ENCODE peak calls at places on chromosome 15, in seven cellular contexts. E is aorta, U is right cardiac atrium, B is cardiac fibroblast, V is thyroid gland, M is Panc1, Z is mammary epithelial cell. Q is an unnamed sample.

GRCh38 chr15:80801891-80802680 is 22.9 kb downstream of the CEMIP start:
- DNase-seq in B (peak), M (no peak), Z (no peak), V (no peak), U (peak), E (no peak), Q (no peak)

GRCh38 chr15:23648920-23649515 is 1.4 kb upstream of the MAGEL2 start:
- DNase-seq in Z (no peak), V (peak), M (no peak), E (no peak), B (no peak), U (peak), Q (no peak)

GRCh38 chr15:57743424-57743823 is 36.9 kb downstream of the POLR2M start:
- DNase-seq in E (no peak), U (no peak), M (no peak), B (peak), Z (no peak), V (no peak), Q (no peak)

GRCh38 chr15:22979699-22980188 is 424 bp downstream of the CYFIP1 start:
- DNase-seq in Z (peak), V (peak), E (peak), M (no peak), U (peak), B (no peak), Q (no peak)

GRCh38 chr15:66474140-66474539 is 23.4 kb downstream of the SNAPC5 start:
- DNase-seq in B (no peak), E (no peak), U (no peak), M (no peak), V (no peak), Z (no peak), Q (no peak)

GRCh38 chr15:22786868-22787698 is 639 bp downstream of the NIPA1 start:
- DNase-seq in B (peak), U (peak), M (no peak), V (peak), Z (peak), E (peak), Q (no peak)

GRCh38 chr15:63442080-63442479 is 60.4 kb upstream of the CA12 start:
- DNase-seq in V (no peak), E (no peak), Z (no peak), B (no peak), M (no peak), U (no peak), Q (no peak)

GRCh38 chr15:40279437-40280141 is 3.3 kb downstream of the ANKRD63 start:
- DNase-seq in E (peak), B (peak), U (peak), V (peak), Z (peak), M (peak), Q (no peak)

GRCh38 chr15:67824900-67825879 is at the start of gene SKOR1:
- DNase-seq in V (no peak), B (peak), M (no peak), Z (no peak), U (no peak), E (peak), Q (no peak)

GRCh38 chr15:73295630-73296286 is 73.0 kb downstream of the HCN4 start:
- DNase-seq in E (peak), B (peak), V (no peak), M (no peak), U (no peak), Z (peak), Q (peak)

GRCh38 chr15:78985859-78986470 is 41.1 kb upstream of the CTSH start:
- DNase-seq in M (no peak), V (no peak), E (no peak), Z (no peak), B (no peak), U (no peak), Q (no peak)

GRCh38 chr15:36831125-36831914 is 251.9 kb downstream of the CDIN1 start:
- DNase-seq in U (no peak), V (no peak), M (no peak), E (no peak), Z (peak), B (peak), Q (peak)

GRCh38 chr15:55241895-55242294 is 45.2 kb upstream of the RSL24D1 start:
- DNase-seq in E (no peak), M (no peak), V (no peak), B (peak), U (no peak), Z (no peak), Q (no peak)

GRCh38 chr15:39272901-39273300 is 308.0 kb upstream of the THBS1 start:
- DNase-seq in B (no peak), Z (no peak), E (no peak), V (no peak), U (no peak), M (no peak), Q (no peak)

GRCh38 chr15:39597336-39597735 is 16.5 kb downstream of the THBS1 start:
- DNase-seq in Z (no peak), M (no peak), B (no peak), U (no peak), V (no peak), E (no peak), Q (no peak)

GRCh38 chr15:30065025-30065801 is 17.5 kb upstream of the GOLGA8J start:
- DNase-seq in B (peak), E (no peak), V (peak), U (no peak), M (no peak), Z (peak), Q (peak)

GRCh38 chr15:34185666-34186065 is 24.2 kb downstream of the KATNBL1 start:
- DNase-seq in E (no peak), Z (no peak), V (no peak), U (no peak), B (peak), M (no peak), Q (no peak)

GRCh38 chr15:68543546-68544008 is 35.2 kb upstream of the CORO2B start:
- DNase-seq in M (no peak), E (peak), B (peak), U (peak), V (no peak), Z (no peak), Q (no peak)

GRCh38 chr15:57245130-57245529 is 131.2 kb upstream of the CGNL1 start:
- DNase-seq in Z (no peak), U (no peak), V (no peak), B (no peak), M (no peak), E (no peak), Q (peak)

GRCh38 chr15:64146885-64147681 is 4.4 kb upstream of the SNX22 start:
- DNase-seq in E (no peak), U (peak), M (no peak), V (no peak), B (no peak), Z (no peak), Q (no peak)

GRCh38 chr15:49622561-49622960 is 1.7 kb downstream of the DTWD1 start:
- DNase-seq in B (peak), E (no peak), M (no peak), V (no peak), U (no peak), Z (no peak), Q (no peak)

GRCh38 chr15:65189102-65189740 is 4.1 kb upstream of the CLPX start:
- DNase-seq in B (peak), E (no peak), V (peak), M (peak), Z (peak), U (no peak), Q (peak)

GRCh38 chr15:69557340-69558137 is 104.9 kb downstream of the RPLP1 start:
- DNase-seq in Z (peak), V (peak), M (peak), U (no peak), E (no peak), B (peak), Q (peak)

GRCh38 chr15:62067448-62068044 is 769 bp downstream of the C2CD4A start:
- DNase-seq in B (peak), E (peak), Z (peak), U (peak), M (no peak), V (peak), Q (no peak)

GRCh38 chr15:62164500-62165028 is 521 bp downstream of the C2CD4B start:
- DNase-seq in M (no peak), U (peak), B (peak), V (peak), Z (peak), E (peak), Q (no peak)

GRCh38 chr15:65964792-65965433 is 95.6 kb downstream of the RAB11A start:
- DNase-seq in Z (no peak), U (no peak), V (no peak), B (no peak), M (no peak), E (no peak), Q (no peak)

GRCh38 chr15:80309769-80310384 is 57.9 kb upstream of the CTXND1 start:
- DNase-seq in Z (peak), V (peak), M (no peak), E (no peak), U (no peak), B (peak), Q (no peak)

GRCh38 chr15:25787381-25787780 is 75.7 kb downstream of the ATP10A start:
- DNase-seq in V (no peak), E (peak), B (peak), U (no peak), M (no peak), Z (no peak), Q (no peak)

GRCh38 chr15:89409184-89409992 is 74.8 kb upstream of the POLG start:
- DNase-seq in Z (no peak), V (no peak), B (no peak), M (no peak), U (no peak), E (no peak), Q (no peak)
- H3K4me3 ChIP-seq in Z (no peak), V (no peak), B (no peak), M (no peak), U (no peak), E (no peak), Q (peak)

GRCh38 chr15:100878601-100879000 is 1.0 kb upstream of the ALDH1A3 start:
- DNase-seq in B (no peak), M (no peak), Z (no peak), V (no peak), E (no peak), U (no peak), Q (no peak)
- H3K4me3 ChIP-seq in B (no peak), M (peak), Z (no peak), V (no peak), E (no peak), U (no peak), Q (peak)

GRCh38 chr15:74300057-74300620 is 64.0 kb downstream of the CCDC33 start:
- DNase-seq in E (no peak), U (no peak), M (no peak), Z (no peak), B (no peak), V (no peak), Q (no peak)
- H3K4me3 ChIP-seq in E (no peak), U (no peak), M (no peak), Z (no peak), B (no peak), V (no peak), Q (no peak)

DNA sequence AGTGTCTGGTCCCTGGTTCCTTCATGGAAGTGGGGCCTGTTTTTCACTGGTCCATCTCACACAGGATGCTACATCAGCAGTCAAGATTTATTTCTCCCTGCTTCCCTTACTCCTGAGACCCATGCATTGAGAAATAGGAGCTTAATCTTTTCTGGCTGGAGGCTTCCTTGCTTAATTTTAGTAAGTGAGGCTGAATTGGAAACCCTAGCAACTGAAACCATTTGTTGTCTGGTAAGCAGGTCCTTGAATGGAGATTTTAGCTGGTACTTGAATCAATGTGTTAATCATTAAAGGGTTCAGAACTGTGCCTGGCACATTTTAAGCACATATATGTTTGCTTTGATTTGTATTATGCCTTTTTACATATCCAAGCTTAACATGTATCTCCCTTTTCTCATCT is 20.2 kb upstream of the MEF2A start:
- DNase-seq in V (no peak), M (no peak), Z (no peak), U (no peak), B (no peak), E (no peak), Q (no peak)
- H3K4me3 ChIP-seq in V (no peak), M (no peak), Z (no peak), U (no peak), B (no peak), E (no peak), Q (no peak)

DNA sequence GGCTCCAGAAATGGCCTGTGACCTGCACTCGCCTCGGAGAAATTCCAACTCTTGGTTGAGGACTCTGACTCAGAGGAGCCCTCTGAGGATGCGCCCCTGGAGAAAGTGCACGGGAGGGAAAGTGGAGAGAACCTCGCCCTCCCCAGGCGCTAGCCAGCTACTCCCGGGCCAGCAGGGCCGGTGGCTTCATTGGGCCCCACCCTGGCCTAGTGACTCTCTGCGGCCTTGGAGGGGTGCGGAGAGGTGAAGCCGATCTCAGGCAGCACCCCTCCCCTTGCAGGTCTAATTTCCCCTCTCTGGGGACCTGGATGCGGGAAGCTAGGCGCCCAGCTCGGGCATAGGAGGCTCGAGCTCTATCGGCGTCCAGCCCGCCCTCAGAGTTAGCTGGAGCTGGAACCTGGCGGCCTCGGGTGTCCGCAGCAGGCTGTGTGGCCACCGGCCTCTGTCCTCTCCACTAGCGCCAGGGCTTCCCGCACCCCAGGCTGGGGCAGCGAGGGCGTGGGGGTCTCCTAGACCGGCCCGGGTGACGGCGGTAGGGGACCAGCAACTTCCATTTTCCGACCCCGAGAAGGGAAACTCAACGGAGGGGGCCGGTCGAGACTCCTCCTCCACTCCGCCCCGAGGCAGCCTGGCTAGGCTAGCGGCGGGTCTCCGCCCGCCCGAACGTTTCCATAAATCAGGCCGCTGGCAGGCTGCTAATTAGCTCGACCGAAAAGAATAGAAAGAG is 29.4 kb downstream of the NR2F2 start:
- DNase-seq in B (peak), Z (no peak), V (no peak), M (no peak), E (peak), U (peak), Q (no peak)
- H3K4me3 ChIP-seq in B (peak), Z (no peak), V (no peak), M (peak), E (no peak), U (peak), Q (peak)

GRCh38 chr15:58987036-58987435 is 427 bp upstream of the RNF111 start:
- DNase-seq in V (no peak), E (no peak), Z (no peak), B (no peak), M (no peak), U (no peak), Q (no peak)
- H3K4me3 ChIP-seq in V (peak), E (peak), Z (peak), B (peak), M (peak), U (peak), Q (peak)

Q was measured in skeletal muscle cell.